ENCODE peak calls at places on chromosomes 6 and 20, in six cellular contexts. E, T, U, G, A and X are unnamed samples.

GRCh38 chr6:134464690-134465411 is 146.9 kb upstream of the SGK1 start:
- DNase-seq in E (no peak), T (no peak), U (no peak), G (no peak), A (no peak), X (no peak)

GRCh38 chr20:63828545-63828944 is 2.5 kb downstream of the ZBTB46 start:
- DNase-seq in E (no peak), T (no peak), U (no peak), G (no peak), A (no peak), X (no peak)

GRCh38 chr6:14734416-14735340 is 511.2 kb upstream of the JARID2 start:
- DNase-seq in E (no peak), T (peak), U (no peak), G (no peak), A (no peak), X (no peak)

GRCh38 chr20:51700809-51701285 is 67.3 kb downstream of the ATP9A start:
- DNase-seq in E (no peak), T (peak), U (peak), G (peak), A (no peak), X (no peak)

GRCh38 chr20:50289581-50289980 is 99.0 kb downstream of the CEBPB start:
- DNase-seq in E (no peak), T (no peak), U (no peak), G (no peak), A (no peak), X (no peak)

GRCh38 chr6:5997420-5998093 is 9.2 kb downstream of the NRN1 start:
- DNase-seq in E (no peak), T (no peak), U (no peak), G (no peak), A (no peak), X (no peak)

GRCh38 chr6:40165036-40165709 is 230.9 kb upstream of the MOCS1 start:
- DNase-seq in E (no peak), T (peak), U (no peak), G (no peak), A (no peak), X (no peak)

GRCh38 chr20:21511850-21512633 is 1.8 kb downstream of the NKX2-2 start:
- DNase-seq in E (no peak), T (no peak), U (no peak), G (no peak), A (no peak), X (no peak)

GRCh38 chr6:70956451-70957283 is at the start of gene B3GAT2:
- DNase-seq in E (peak), T (no peak), U (no peak), G (no peak), A (peak), X (no peak)

GRCh38 chr6:34745277-34746103 is 11.8 kb upstream of the SNRPC start:
- DNase-seq in E (no peak), T (peak), U (peak), G (peak), A (peak), X (no peak)

GRCh38 chr20:19376451-19376971 is 164.1 kb downstream of the SLC24A3 start:
- DNase-seq in E (no peak), T (no peak), U (no peak), G (no peak), A (no peak), X (peak)

GRCh38 chr6:136184738-136185137 is 65.4 kb downstream of the MTFR2 start:
- DNase-seq in E (no peak), T (no peak), U (no peak), G (no peak), A (no peak), X (no peak)

GRCh38 chr6:105591053-105591452 is 188.2 kb upstream of the PREP start:
- DNase-seq in E (no peak), T (no peak), U (no peak), G (no peak), A (no peak), X (no peak)

GRCh38 chr6:129429953-129430352 is 280.0 kb downstream of the ARHGAP18 start:
- DNase-seq in E (no peak), T (no peak), U (no peak), G (no peak), A (no peak), X (no peak)
- TF ChIP-seq POLR2AphosphoS5 in E (no peak), T (no peak), U (no peak), G (no peak), A (no peak), X (no peak)

GRCh38 chr6:118476554-118476953 is 71.5 kb upstream of the PLN start:
- DNase-seq in E (no peak), T (no peak), U (no peak), G (no peak), A (no peak), X (no peak)
- H3K4me3 ChIP-seq in E (no peak), T (no peak), U (no peak), G (no peak), A (no peak), X (no peak)

GRCh38 chr6:140602843-140603242 is 1228.4 kb upstream of the CITED2 start:
- DNase-seq in E (no peak), T (no peak), U (no peak), G (no peak), A (no peak), X (no peak)
- TF ChIP-seq EP300 in E (no peak), T (no peak), U (no peak), G (no peak), A (no peak), X (no peak)

GRCh38 chr6:138545621-138545980 is 46.3 kb upstream of the NHSL1 start:
- DNase-seq in E (peak), T (no peak), U (no peak), G (peak), A (peak), X (no peak)
- TF ChIP-seq POLR2AphosphoS5 in E (no peak), T (no peak), U (peak), G (no peak), A (peak), X (peak)

GRCh38 chr20:35489717-35490116 is 34.3 kb downstream of the CEP250 start:
- DNase-seq in E (no peak), T (no peak), U (no peak), G (no peak), A (no peak), X (no peak)
- H3K4me3 ChIP-seq in E (no peak), T (no peak), U (no peak), G (no peak), A (no peak), X (no peak)

DNA sequence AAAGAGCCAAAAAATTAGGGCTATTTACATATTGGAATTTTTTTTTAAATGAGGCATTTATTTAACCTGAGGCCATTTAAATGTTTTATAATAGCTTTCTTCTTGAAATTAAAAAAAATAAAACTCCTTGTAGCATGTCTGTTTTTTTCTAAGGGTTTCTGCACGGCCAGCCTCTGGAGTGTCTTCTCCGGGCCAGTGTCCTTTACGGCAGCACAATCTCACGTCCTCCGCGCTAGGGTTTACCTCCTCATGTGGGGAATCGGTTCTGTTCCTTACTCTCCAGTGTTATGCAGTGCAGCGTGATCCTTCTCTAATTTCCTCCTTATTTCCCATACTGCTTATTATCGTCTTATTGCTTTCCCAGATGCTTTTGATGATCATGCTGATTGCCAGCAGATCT is 55.9 kb downstream of the PSMG4 start:
- DNase-seq in E (peak), T (no peak), U (no peak), G (no peak), A (no peak), X (no peak)
- TF ChIP-seq EP300 in E (no peak), T (no peak), U (no peak), G (no peak), A (no peak), X (no peak)